ENCODE peak calls at places on chromosomes 11 and 22, in six cellular contexts. N is uterus; E is left ventricle myocardium inferior; P is CD4-positive, CD25-positive, alpha-beta regulatory T cell; S is Caco-2; K is adrenal gland. I is an unnamed sample. For H3K4me1, the result is how much of the 10 kb centered on the place peaks cover.

GRCh38 chr11:65262381-65262680 is 569 bp downstream of the POLA2 start:
- DNase-seq in N (no peak), E (no peak), P (no peak), S (no peak), K (peak), I (peak)

GRCh38 chr11:112156594-112157273 is 7.2 kb downstream of the IL18 start:
- DNase-seq in N (no peak), E (no peak), P (no peak), S (no peak), K (no peak), I (no peak)

GRCh38 chr11:73154178-73154577 is 12.1 kb upstream of the FCHSD2 start:
- DNase-seq in N (peak), E (no peak), P (peak), S (no peak), K (no peak), I (no peak)

GRCh38 chr22:49935561-49935960 is 17.1 kb downstream of the CRELD2 start:
- DNase-seq in N (no peak), E (no peak), P (no peak), S (no peak), K (no peak), I (no peak)

GRCh38 chr11:94129505-94130335 is 1.1 kb downstream of the PANX1 start:
- DNase-seq in N (no peak), E (no peak), P (peak), S (no peak), K (peak), I (no peak)

GRCh38 chr11:26949846-26950245 is 44.1 kb upstream of the FIBIN start:
- DNase-seq in N (no peak), E (no peak), P (no peak), S (no peak), K (no peak), I (no peak)

GRCh38 chr22:49047461-49047860 is 780.2 kb downstream of the BRD1 start:
- DNase-seq in N (no peak), E (no peak), P (no peak), S (no peak), K (no peak), I (no peak)

GRCh38 chr11:73004088-73004487 is 138.0 kb downstream of the FCHSD2 start:
- DNase-seq in N (no peak), E (no peak), P (no peak), S (no peak), K (no peak), I (no peak)

GRCh38 chr11:45475135-45475534 is 189.0 kb upstream of the SYT13 start:
- DNase-seq in N (no peak), E (no peak), P (no peak), S (no peak), K (no peak), I (no peak)

GRCh38 chr22:50092342-50092741 is 2.5 kb downstream of the MOV10L1 start:
- DNase-seq in N (no peak), E (no peak), P (no peak), S (no peak), K (no peak), I (no peak)

GRCh38 chr11:76176463-76176862 is 29.8 kb downstream of the WNT11 start:
- DNase-seq in N (no peak), E (no peak), P (no peak), S (no peak), K (no peak), I (no peak)

GRCh38 chr11:117876341-117877119 is at the start of gene FXYD6:
- DNase-seq in N (peak), E (peak), P (peak), S (peak), K (peak), I (no peak)

DNA sequence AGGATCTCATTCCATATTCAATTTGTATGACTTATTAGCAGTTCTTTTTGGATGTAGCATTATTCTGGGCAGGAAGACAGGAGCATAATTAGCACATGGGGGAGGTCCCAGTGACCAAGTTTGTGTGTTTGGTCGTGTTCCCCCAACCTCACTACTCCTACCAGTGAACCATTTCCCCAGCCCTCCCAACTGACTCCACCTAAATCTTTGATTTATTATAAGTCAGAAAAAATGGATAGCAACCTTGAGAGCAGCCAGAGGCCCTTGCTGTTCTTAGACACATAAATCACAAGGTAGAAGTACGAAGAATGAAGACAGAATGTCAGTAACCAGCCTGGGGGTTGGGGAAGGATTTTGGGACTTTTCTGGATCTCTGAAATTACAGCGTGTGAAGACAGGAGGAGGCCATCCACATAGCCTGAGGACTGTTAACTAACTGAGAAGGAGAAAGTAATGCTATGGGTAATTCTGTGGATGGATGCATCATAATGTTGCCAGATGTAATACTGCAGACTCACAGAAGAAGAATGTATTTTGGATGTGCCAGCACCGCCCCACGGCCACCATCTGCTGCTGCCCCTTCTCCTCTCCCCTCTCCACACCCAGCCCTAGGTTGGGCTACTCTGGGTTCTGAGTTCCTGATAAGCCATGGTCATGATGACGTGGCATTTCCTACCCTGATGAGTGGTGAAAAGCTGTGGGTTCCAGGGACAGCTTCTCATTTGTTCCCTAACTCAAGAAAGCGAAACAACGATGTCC is 124.3 kb upstream of the TTC12 start:
- DNase-seq in N (peak), E (peak), P (no peak), S (no peak), K (peak), I (no peak)
- H3K4me3 ChIP-seq in N (no peak), E (no peak), P (no peak), S (no peak), K (no peak), I (no peak)

GRCh38 chr11:12537778-12538401 is 136.3 kb upstream of the TEAD1 start:
- DNase-seq in N (peak), E (no peak), P (no peak), S (no peak), K (no peak), I (no peak)
- H3K4me1 ChIP-seq in N (under half), E (under half), P (under half), S (under half), K (under half), I (under half)

GRCh38 chr11:61683961-61684869 is 4.0 kb downstream of the DAGLA start:
- DNase-seq in N (peak), E (no peak), P (peak), S (no peak), K (no peak), I (no peak)
- H3K4me3 ChIP-seq in N (no peak), E (no peak), P (peak), S (no peak), K (no peak), I (no peak)

GRCh38 chr11:38300570-38300969 is 1702.5 kb upstream of the RAG2 start:
- DNase-seq in N (no peak), E (no peak), P (no peak), S (no peak), K (no peak), I (no peak)

GRCh38 chr11:38302564-38302963 is 1704.5 kb upstream of the RAG2 start:
- DNase-seq in N (no peak), E (no peak), P (no peak), S (no peak), K (no peak), I (no peak)

GRCh38 chr11:38296211-38296776 is 1698.3 kb upstream of the RAG2 start:
- DNase-seq in N (no peak), E (no peak), P (no peak), S (no peak), K (no peak), I (peak)

DNA sequence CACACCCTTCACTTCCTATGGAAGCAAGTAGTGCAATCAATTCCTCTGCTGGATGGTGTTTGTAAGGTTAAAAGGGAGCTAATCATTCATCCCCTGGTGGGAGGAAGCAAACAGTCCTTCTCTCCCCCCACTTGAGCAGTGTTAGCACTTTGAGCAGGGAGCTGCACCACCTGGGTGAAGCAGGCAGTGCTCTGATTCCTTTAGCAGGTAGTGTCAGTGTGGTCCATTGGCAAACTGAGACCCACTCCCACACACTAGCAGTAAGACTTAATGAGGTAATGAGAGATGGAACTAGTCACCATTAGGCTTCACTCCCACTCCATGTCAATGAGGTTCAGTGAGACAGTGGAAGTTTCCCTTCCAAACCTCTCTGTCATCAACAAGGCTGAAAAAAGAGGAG is 1699.6 kb upstream of the RAG2 start:
- DNase-seq in N (no peak), E (no peak), P (no peak), S (no peak), K (no peak), I (peak)
- H3K4me1 ChIP-seq in N (under half), E (under half), P (under half), S (under half), K (under half), I (under half)

DNA sequence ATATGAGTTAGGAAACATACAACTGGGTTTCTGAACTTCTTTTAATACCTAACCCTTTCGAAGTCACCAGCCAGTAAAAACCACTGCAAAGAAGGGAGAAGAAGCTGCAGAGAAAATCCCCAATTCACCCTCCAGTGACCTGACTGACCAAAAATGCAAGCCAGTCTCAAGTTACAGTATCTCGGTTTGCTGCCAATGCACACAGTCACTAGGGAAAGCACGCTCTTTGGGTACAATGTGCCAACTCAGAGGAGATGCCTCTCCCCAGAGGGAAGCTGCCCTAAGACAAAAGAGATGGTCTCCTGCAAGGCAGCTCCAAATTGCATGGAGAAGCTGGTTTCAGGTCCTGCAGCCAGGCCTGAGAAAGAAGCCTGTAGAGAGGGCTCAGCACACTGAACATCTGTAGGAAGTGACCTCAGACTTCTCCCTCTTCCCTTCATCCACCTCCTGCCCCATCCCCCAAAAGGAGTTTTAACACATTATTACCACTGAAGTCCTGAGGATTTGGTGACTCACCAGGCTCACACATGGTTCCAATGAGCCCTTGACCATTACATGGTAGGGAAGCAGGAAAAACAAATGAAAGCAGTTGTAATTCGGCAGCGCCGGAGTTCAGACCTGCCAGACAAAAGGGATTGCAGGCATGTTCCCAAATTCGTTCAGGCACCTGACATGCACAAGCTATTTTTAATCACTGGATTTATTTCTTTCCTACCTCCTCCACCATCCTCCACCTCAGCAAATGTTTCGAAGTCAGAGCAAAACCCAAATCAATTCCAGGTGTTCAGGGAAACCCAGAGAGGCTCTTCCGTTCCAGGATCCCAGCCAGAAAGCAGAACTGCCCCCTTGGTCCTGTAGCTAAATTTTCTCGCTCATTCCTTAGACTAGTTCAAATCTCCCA is 90.1 kb downstream of the ETS1 start:
- DNase-seq in N (peak), E (no peak), P (no peak), S (no peak), K (peak), I (no peak)
- H3K4me3 ChIP-seq in N (peak), E (peak), P (peak), S (no peak), K (no peak), I (no peak)

DNA sequence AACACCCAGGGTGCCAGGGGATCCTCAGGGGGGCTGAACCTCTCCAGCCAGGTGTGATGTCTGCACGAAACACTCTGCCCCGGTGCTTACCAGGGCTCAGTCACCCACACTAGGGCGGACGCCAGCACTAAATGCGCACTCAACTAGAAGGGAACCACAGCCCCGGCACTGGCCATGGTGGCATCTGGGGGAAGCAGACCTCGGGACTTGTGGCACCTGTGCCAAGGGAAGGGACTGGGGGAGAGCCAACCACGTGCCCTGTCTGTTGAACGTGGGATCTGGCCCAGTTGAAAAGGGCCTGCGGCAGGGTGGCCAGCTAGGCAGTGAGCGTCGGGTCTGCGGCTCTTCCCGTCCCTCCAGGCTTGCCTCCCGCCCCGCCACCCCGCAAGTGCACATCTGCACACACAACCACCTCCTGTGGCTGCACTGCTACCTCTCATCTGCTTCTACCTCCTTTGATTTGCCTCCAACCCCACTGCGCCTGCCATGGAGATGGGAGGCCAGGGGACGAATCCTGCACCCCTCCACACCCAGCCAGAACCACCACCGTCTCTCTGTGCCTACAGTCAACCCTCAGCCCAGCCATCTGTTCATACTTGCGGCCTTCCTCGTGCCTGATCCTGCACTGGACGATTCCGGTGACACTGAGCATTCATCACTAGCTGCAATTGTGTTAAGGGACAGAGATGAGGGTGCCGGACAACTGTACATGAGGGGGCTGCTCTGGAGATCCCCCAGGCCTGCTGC is 15.0 kb upstream of the MOB2 start:
- DNase-seq in N (no peak), E (peak), P (no peak), S (no peak), K (no peak), I (no peak)
- H3K4me1 ChIP-seq in N (under half), E (half or more), P (under half), S (under half), K (under half), I (under half)